ENCODE peak calls at places on chromosomes 12 and 14, in ten cellular contexts. One of them, this sample, is unnamed.

GRCh38 chr12:114783176-114783575 is 99.2 kb upstream of the TBX3 start:
- DNase-seq in breast epithelium: no peak
- DNase-seq in WTC11: no peak
- DNase-seq in omental fat pad: no peak
- DNase-seq in choroid plexus epithelial cell: no peak
- DNase-seq in bronchial epithelial cell: no peak
- DNase-seq in cardiac muscle cell: no peak
- DNase-seq in IMR-90: peak
- DNase-seq in neural crest cell: no peak
- DNase-seq in HCT116: no peak
- DNase-seq in this sample: no peak

GRCh38 chr12:12007001-12007712 is 63.6 kb upstream of the BCL2L14 start:
- DNase-seq in breast epithelium: no peak
- DNase-seq in WTC11: no peak
- DNase-seq in omental fat pad: no peak
- DNase-seq in choroid plexus epithelial cell: peak
- DNase-seq in bronchial epithelial cell: no peak
- DNase-seq in cardiac muscle cell: peak
- DNase-seq in IMR-90: peak
- DNase-seq in neural crest cell: no peak
- DNase-seq in HCT116: no peak
- DNase-seq in this sample: peak

GRCh38 chr14:68198713-68199464 is 379.3 kb downstream of the RAD51B start:
- DNase-seq in breast epithelium: no peak
- DNase-seq in WTC11: no peak
- DNase-seq in omental fat pad: no peak
- DNase-seq in choroid plexus epithelial cell: peak
- DNase-seq in bronchial epithelial cell: no peak
- DNase-seq in cardiac muscle cell: peak
- DNase-seq in IMR-90: no peak
- DNase-seq in neural crest cell: no peak
- DNase-seq in HCT116: no peak
- DNase-seq in this sample: no peak

GRCh38 chr14:53619625-53620324 is 336.9 kb downstream of the BMP4 start:
- DNase-seq in breast epithelium: no peak
- DNase-seq in WTC11: no peak
- DNase-seq in omental fat pad: no peak
- DNase-seq in choroid plexus epithelial cell: peak
- DNase-seq in bronchial epithelial cell: peak
- DNase-seq in cardiac muscle cell: peak
- DNase-seq in IMR-90: peak
- DNase-seq in neural crest cell: no peak
- DNase-seq in HCT116: no peak
- DNase-seq in this sample: no peak

GRCh38 chr12:83996671-83997070 is 915.9 kb downstream of the SLC6A15 start:
- DNase-seq in breast epithelium: no peak
- DNase-seq in WTC11: no peak
- DNase-seq in omental fat pad: no peak
- DNase-seq in choroid plexus epithelial cell: peak
- DNase-seq in bronchial epithelial cell: peak
- DNase-seq in cardiac muscle cell: no peak
- DNase-seq in IMR-90: no peak
- DNase-seq in neural crest cell: no peak
- DNase-seq in HCT116: no peak
- DNase-seq in this sample: no peak

GRCh38 chr12:571795-572531 is 91.3 kb downstream of the NINJ2 start:
- DNase-seq in breast epithelium: no peak
- DNase-seq in WTC11: no peak
- DNase-seq in omental fat pad: no peak
- DNase-seq in choroid plexus epithelial cell: no peak
- DNase-seq in bronchial epithelial cell: peak
- DNase-seq in cardiac muscle cell: no peak
- DNase-seq in IMR-90: no peak
- DNase-seq in neural crest cell: no peak
- DNase-seq in HCT116: peak
- DNase-seq in this sample: no peak

GRCh38 chr12:12466157-12466556 is 96.5 kb downstream of the DUSP16 start:
- DNase-seq in breast epithelium: no peak
- DNase-seq in WTC11: no peak
- DNase-seq in omental fat pad: no peak
- DNase-seq in choroid plexus epithelial cell: no peak
- DNase-seq in bronchial epithelial cell: no peak
- DNase-seq in cardiac muscle cell: no peak
- DNase-seq in IMR-90: no peak
- DNase-seq in neural crest cell: no peak
- DNase-seq in HCT116: no peak
- DNase-seq in this sample: no peak

GRCh38 chr12:75812341-75813018 is 219.1 kb downstream of the PHLDA1 start:
- DNase-seq in breast epithelium: no peak
- DNase-seq in WTC11: no peak
- DNase-seq in omental fat pad: no peak
- DNase-seq in choroid plexus epithelial cell: peak
- DNase-seq in bronchial epithelial cell: no peak
- DNase-seq in cardiac muscle cell: no peak
- DNase-seq in IMR-90: peak
- DNase-seq in neural crest cell: no peak
- DNase-seq in HCT116: no peak
- DNase-seq in this sample: no peak

GRCh38 chr12:64801381-64801780 is 23.1 kb upstream of the TBC1D30 start:
- DNase-seq in breast epithelium: no peak
- DNase-seq in WTC11: no peak
- DNase-seq in omental fat pad: no peak
- DNase-seq in choroid plexus epithelial cell: no peak
- DNase-seq in bronchial epithelial cell: no peak
- DNase-seq in cardiac muscle cell: no peak
- DNase-seq in IMR-90: no peak
- DNase-seq in neural crest cell: no peak
- DNase-seq in HCT116: no peak
- DNase-seq in this sample: no peak
- TF ChIP-seq CTCF in breast epithelium: no peak
- TF ChIP-seq CTCF in WTC11: no peak
- TF ChIP-seq CTCF in omental fat pad: no peak
- TF ChIP-seq CTCF in choroid plexus epithelial cell: peak
- TF ChIP-seq CTCF in bronchial epithelial cell: peak
- TF ChIP-seq CTCF in cardiac muscle cell: peak
- TF ChIP-seq CTCF in IMR-90: peak
- TF ChIP-seq CTCF in neural crest cell: no peak
- TF ChIP-seq CTCF in HCT116: peak
- TF ChIP-seq CTCF in this sample: no peak

DNA sequence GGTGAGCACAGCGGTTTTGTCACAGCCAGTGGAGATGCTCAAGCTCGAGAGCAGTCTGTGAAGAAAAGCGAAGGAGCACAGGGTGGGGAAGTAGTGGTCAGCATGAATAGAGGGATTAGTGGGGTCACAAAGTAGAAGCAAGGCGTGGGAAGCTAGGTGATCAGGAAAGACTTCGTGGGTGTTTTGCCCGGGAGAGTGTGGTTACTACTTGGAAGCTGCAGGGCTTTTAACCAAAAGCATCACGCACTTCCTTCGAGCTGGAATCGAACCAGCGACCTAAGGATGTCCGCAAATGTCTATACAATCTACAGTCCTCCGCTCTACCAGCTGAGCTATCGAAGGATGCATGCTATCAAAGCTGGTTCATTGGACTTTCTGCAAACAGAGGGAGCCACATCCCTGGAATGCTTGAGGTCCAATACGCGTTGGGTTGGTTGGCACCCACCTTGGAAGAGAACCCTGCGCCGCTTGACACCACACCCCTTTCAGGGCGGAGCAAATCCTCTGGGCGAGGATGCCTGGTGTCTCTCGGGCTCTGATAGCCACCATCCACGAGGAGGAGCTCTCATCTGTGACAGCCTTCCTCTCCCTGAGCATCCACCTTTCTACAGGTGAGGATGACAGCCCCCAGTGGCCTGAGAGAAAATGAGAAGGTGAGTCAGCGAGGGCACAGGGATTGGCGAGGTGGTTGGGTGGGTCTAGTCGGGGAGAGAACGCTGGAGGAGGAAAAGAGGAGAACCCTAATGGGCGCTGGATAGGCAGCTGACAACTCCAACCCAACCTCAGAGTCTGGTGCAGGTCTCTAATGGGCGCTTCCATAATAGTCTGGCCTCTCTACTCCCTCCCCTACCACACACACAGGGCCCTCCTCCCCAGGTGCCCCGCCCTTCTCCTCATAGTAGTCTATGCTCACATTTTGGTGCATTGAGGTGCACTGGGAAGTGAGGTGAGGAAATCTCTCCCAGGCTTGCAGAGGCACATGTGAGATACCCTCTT is 16.0 kb upstream of the OR6S1 start:
- DNase-seq in breast epithelium: no peak
- DNase-seq in WTC11: peak
- DNase-seq in omental fat pad: no peak
- DNase-seq in choroid plexus epithelial cell: peak
- DNase-seq in bronchial epithelial cell: peak
- DNase-seq in cardiac muscle cell: no peak
- DNase-seq in IMR-90: peak
- DNase-seq in neural crest cell: no peak
- DNase-seq in HCT116: peak
- DNase-seq in this sample: no peak
- TF ChIP-seq CTCF in breast epithelium: no peak
- TF ChIP-seq CTCF in WTC11: peak
- TF ChIP-seq CTCF in omental fat pad: no peak
- TF ChIP-seq CTCF in choroid plexus epithelial cell: peak
- TF ChIP-seq CTCF in bronchial epithelial cell: peak
- TF ChIP-seq CTCF in cardiac muscle cell: no peak
- TF ChIP-seq CTCF in IMR-90: peak
- TF ChIP-seq CTCF in neural crest cell: no peak
- TF ChIP-seq CTCF in HCT116: peak
- TF ChIP-seq CTCF in this sample: peak

GRCh38 chr14:106876711-106877110 is 1350.3 kb downstream of the TMEM121 start:
- DNase-seq in breast epithelium: no peak
- DNase-seq in WTC11: no peak
- DNase-seq in omental fat pad: no peak
- DNase-seq in choroid plexus epithelial cell: no peak
- DNase-seq in bronchial epithelial cell: no peak
- DNase-seq in cardiac muscle cell: no peak
- DNase-seq in IMR-90: no peak
- DNase-seq in neural crest cell: no peak
- DNase-seq in HCT116: no peak
- DNase-seq in this sample: no peak

GRCh38 chr14:106875503-106875902 is 1349.1 kb downstream of the TMEM121 start:
- DNase-seq in breast epithelium: no peak
- DNase-seq in WTC11: no peak
- DNase-seq in omental fat pad: no peak
- DNase-seq in choroid plexus epithelial cell: no peak
- DNase-seq in bronchial epithelial cell: no peak
- DNase-seq in cardiac muscle cell: no peak
- DNase-seq in IMR-90: no peak
- DNase-seq in neural crest cell: no peak
- DNase-seq in HCT116: no peak
- DNase-seq in this sample: no peak

GRCh38 chr14:106883218-106883692 is 1356.9 kb downstream of the TMEM121 start:
- DNase-seq in breast epithelium: no peak
- DNase-seq in WTC11: no peak
- DNase-seq in omental fat pad: no peak
- DNase-seq in choroid plexus epithelial cell: peak
- DNase-seq in bronchial epithelial cell: no peak
- DNase-seq in cardiac muscle cell: no peak
- DNase-seq in IMR-90: no peak
- DNase-seq in neural crest cell: no peak
- DNase-seq in HCT116: no peak
- DNase-seq in this sample: no peak

GRCh38 chr14:106877527-106877926 is 1351.1 kb downstream of the TMEM121 start:
- DNase-seq in breast epithelium: no peak
- DNase-seq in WTC11: no peak
- DNase-seq in omental fat pad: no peak
- DNase-seq in choroid plexus epithelial cell: no peak
- DNase-seq in bronchial epithelial cell: no peak
- DNase-seq in cardiac muscle cell: no peak
- DNase-seq in IMR-90: no peak
- DNase-seq in neural crest cell: no peak
- DNase-seq in HCT116: no peak
- DNase-seq in this sample: no peak

GRCh38 chr14:106879241-106879640 is 1352.9 kb downstream of the TMEM121 start:
- DNase-seq in breast epithelium: no peak
- DNase-seq in WTC11: no peak
- DNase-seq in omental fat pad: no peak
- DNase-seq in choroid plexus epithelial cell: no peak
- DNase-seq in bronchial epithelial cell: peak
- DNase-seq in cardiac muscle cell: no peak
- DNase-seq in IMR-90: no peak
- DNase-seq in neural crest cell: no peak
- DNase-seq in HCT116: peak
- DNase-seq in this sample: no peak
- TF ChIP-seq CTCF in breast epithelium: no peak
- TF ChIP-seq CTCF in WTC11: no peak
- TF ChIP-seq CTCF in omental fat pad: no peak
- TF ChIP-seq CTCF in choroid plexus epithelial cell: peak
- TF ChIP-seq CTCF in bronchial epithelial cell: peak
- TF ChIP-seq CTCF in cardiac muscle cell: no peak
- TF ChIP-seq CTCF in IMR-90: peak
- TF ChIP-seq CTCF in neural crest cell: no peak
- TF ChIP-seq CTCF in HCT116: peak
- TF ChIP-seq CTCF in this sample: peak

GRCh38 chr12:103806807-103807206 is 34.2 kb downstream of the NT5DC3 start:
- DNase-seq in breast epithelium: no peak
- DNase-seq in WTC11: no peak
- DNase-seq in omental fat pad: no peak
- DNase-seq in choroid plexus epithelial cell: peak
- DNase-seq in bronchial epithelial cell: no peak
- DNase-seq in cardiac muscle cell: peak
- DNase-seq in IMR-90: no peak
- DNase-seq in neural crest cell: no peak
- DNase-seq in HCT116: no peak
- DNase-seq in this sample: no peak

GRCh38 chr12:103802586-103802886 is 38.5 kb downstream of the NT5DC3 start:
- DNase-seq in breast epithelium: no peak
- DNase-seq in WTC11: no peak
- DNase-seq in omental fat pad: no peak
- DNase-seq in choroid plexus epithelial cell: no peak
- DNase-seq in bronchial epithelial cell: no peak
- DNase-seq in cardiac muscle cell: no peak
- DNase-seq in IMR-90: no peak
- DNase-seq in neural crest cell: peak
- DNase-seq in HCT116: no peak
- DNase-seq in this sample: no peak

GRCh38 chr12:103805961-103806360 is 35.1 kb downstream of the NT5DC3 start:
- DNase-seq in breast epithelium: no peak
- DNase-seq in WTC11: no peak
- DNase-seq in omental fat pad: no peak
- DNase-seq in choroid plexus epithelial cell: no peak
- DNase-seq in bronchial epithelial cell: peak
- DNase-seq in cardiac muscle cell: no peak
- DNase-seq in IMR-90: no peak
- DNase-seq in neural crest cell: no peak
- DNase-seq in HCT116: no peak
- DNase-seq in this sample: no peak

GRCh38 chr12:103801709-103802585 is 39.1 kb downstream of the NT5DC3 start:
- DNase-seq in breast epithelium: peak
- DNase-seq in WTC11: no peak
- DNase-seq in omental fat pad: no peak
- DNase-seq in choroid plexus epithelial cell: peak
- DNase-seq in bronchial epithelial cell: peak
- DNase-seq in cardiac muscle cell: peak
- DNase-seq in IMR-90: peak
- DNase-seq in neural crest cell: no peak
- DNase-seq in HCT116: peak
- DNase-seq in this sample: no peak

DNA sequence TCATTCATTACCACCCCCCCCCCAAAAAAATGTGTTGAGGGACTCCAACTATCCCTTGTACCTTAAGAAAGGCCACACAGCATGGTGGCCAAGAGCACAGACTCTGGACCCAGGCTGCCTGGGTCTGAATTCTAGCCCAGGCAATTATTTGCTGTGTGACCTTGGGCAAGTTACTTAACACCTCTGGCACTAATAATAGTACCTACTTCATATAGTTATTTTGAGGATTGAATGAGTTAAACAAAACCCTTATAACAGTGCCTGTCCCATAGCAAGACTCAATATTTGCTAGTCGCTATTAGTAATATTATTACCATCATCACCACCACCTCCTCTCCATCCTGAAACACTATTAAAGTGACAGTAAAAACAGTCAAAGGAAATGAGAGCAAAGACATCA is 37.2 kb downstream of the NT5DC3 start:
- DNase-seq in breast epithelium: no peak
- DNase-seq in WTC11: no peak
- DNase-seq in omental fat pad: no peak
- DNase-seq in choroid plexus epithelial cell: no peak
- DNase-seq in bronchial epithelial cell: no peak
- DNase-seq in cardiac muscle cell: no peak
- DNase-seq in IMR-90: no peak
- DNase-seq in neural crest cell: no peak
- DNase-seq in HCT116: no peak
- DNase-seq in this sample: no peak
- TF ChIP-seq CTCF in breast epithelium: no peak
- TF ChIP-seq CTCF in WTC11: no peak
- TF ChIP-seq CTCF in omental fat pad: no peak
- TF ChIP-seq CTCF in choroid plexus epithelial cell: no peak
- TF ChIP-seq CTCF in bronchial epithelial cell: no peak
- TF ChIP-seq CTCF in cardiac muscle cell: no peak
- TF ChIP-seq CTCF in IMR-90: no peak
- TF ChIP-seq CTCF in neural crest cell: no peak
- TF ChIP-seq CTCF in HCT116: no peak
- TF ChIP-seq CTCF in this sample: no peak